ENCODE peak calls at places on chromosomes 16 and 17, in four cellular contexts. A, Q, D and U are unnamed samples.

GRCh38 chr17:65503557-65503956 is 57.9 kb downstream of the AXIN2 start:
- DNase-seq in A (no peak), Q (no peak), D (no peak), U (no peak)

GRCh38 chr17:51029568-51030463 is 90.9 kb downstream of the SPAG9 start:
- DNase-seq in A (no peak), Q (peak), D (no peak), U (no peak)

GRCh38 chr16:65318138-65318537 is 196.3 kb upstream of the CDH11 start:
- DNase-seq in A (no peak), Q (no peak), D (no peak), U (no peak)

GRCh38 chr17:76659928-76660614 is 16.5 kb upstream of the ST6GALNAC1 start:
- DNase-seq in A (no peak), Q (peak), D (peak), U (no peak)

GRCh38 chr16:86567701-86568571 is 1.3 kb downstream of the FOXC2 start:
- DNase-seq in A (peak), Q (peak), D (no peak), U (no peak)

GRCh38 chr17:35129154-35129972 is 7.9 kb downstream of the FNDC8 start:
- DNase-seq in A (no peak), Q (peak), D (no peak), U (no peak)

GRCh38 chr16:86444274-86445060 is 65.9 kb upstream of the FOXF1 start:
- DNase-seq in A (no peak), Q (no peak), D (no peak), U (no peak)

GRCh38 chr17:46949291-46950174 is 26.6 kb downstream of the GOSR2 start:
- DNase-seq in A (no peak), Q (no peak), D (peak), U (no peak)

DNA sequence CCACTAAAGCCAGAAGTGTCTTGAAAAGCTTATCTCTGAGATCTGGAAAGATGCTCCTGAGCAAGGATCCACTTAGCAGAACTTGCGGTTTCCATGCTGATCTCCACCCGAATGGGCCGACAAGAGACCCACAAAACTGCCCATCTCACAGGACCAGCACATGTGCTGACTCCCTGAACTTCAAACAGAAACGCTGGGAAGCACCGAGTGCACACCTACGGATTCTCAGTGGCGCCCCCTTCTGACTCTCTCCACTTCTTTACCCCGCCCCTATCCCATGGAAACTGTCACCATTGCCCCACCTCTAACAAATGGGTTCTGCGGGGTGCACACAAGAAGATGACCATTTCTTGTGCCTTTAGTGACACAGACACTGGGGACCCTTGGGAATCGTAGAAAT is 21.4 kb downstream of the CDRT4 start:
- DNase-seq in A (no peak), Q (no peak), D (no peak), U (no peak)
- TF ChIP-seq CTCF in A (no peak), Q (no peak), D (no peak), U (no peak)

DNA sequence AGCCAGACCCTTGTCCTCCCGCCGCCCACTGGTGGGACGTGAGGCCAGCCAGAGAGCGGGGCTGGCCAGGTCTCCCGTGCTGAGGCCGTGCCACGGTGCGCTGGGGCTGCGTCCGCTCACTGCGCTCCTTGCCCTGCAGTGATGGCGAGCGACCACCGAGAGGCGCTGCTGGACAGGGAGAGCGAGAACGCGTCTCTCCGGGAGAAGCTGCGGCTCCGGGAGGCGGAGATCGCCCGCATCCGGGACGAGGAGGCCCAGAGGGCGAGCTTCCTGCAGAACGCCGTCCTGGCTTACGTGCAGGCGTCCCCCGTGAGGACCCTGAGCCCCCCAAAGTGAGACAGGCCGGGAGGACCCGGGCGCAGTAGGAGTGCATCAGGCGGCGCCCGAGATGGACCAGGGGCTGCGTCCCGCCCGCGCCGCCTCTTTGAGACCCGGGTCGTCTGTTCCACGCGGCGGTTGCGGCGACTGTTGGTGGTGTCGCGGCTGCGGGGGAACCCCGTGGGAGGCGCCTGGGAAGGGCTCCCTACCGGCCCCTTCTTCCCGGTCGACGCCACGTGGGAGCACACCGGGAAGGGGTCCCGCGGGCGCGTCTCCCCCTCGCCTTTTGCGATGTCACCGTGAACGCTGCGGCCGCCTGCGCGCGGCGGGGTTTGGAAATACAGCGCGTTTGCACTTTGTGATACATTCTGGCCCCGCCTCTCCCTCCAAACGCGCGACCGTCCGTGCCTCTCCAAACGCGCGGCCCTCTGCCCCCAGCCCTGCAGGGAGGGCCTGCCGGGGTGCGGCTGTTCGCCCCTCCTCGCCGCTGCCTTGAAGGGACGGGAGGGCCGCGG is 792 bp upstream of the RAC3 start:
- DNase-seq in A (peak), Q (peak), D (peak), U (peak)
- TF ChIP-seq CTCF in A (peak), Q (peak), D (peak), U (peak)

GRCh38 chr16:58339452-58339938 is 44.7 kb upstream of the PRSS54 start:
- DNase-seq in A (no peak), Q (no peak), D (no peak), U (no peak)
- TF ChIP-seq CTCF in A (peak), Q (peak), D (no peak), U (peak)

GRCh38 chr16:14015948-14016347 is 55.2 kb upstream of the MRTFB start:
- DNase-seq in A (no peak), Q (peak), D (peak), U (peak)
- TF ChIP-seq CTCF in A (peak), Q (peak), D (no peak), U (peak)

GRCh38 chr17:33501185-33501584 is 208.1 kb upstream of the ASIC2 start:
- DNase-seq in A (no peak), Q (no peak), D (no peak), U (no peak)
- TF ChIP-seq CTCF in A (no peak), Q (no peak), D (no peak), U (no peak)

GRCh38 chr17:62064029-62064790 is 868 bp downstream of the MED13 start:
- DNase-seq in A (no peak), Q (peak), D (peak), U (no peak)

GRCh38 chr17:62064791-62065563 is at the start of gene MED13:
- DNase-seq in A (peak), Q (peak), D (peak), U (no peak)

GRCh38 chr17:62070900-62071299 is 5.8 kb upstream of the MED13 start:
- DNase-seq in A (no peak), Q (no peak), D (no peak), U (no peak)

GRCh38 chr17:62065611-62066468 is 762 bp upstream of the MED13 start:
- DNase-seq in A (peak), Q (peak), D (peak), U (peak)

GRCh38 chr17:62067165-62068145 is 2.4 kb upstream of the MED13 start:
- DNase-seq in A (no peak), Q (no peak), D (no peak), U (no peak)
- TF ChIP-seq CTCF in A (no peak), Q (no peak), D (no peak), U (no peak)

DNA sequence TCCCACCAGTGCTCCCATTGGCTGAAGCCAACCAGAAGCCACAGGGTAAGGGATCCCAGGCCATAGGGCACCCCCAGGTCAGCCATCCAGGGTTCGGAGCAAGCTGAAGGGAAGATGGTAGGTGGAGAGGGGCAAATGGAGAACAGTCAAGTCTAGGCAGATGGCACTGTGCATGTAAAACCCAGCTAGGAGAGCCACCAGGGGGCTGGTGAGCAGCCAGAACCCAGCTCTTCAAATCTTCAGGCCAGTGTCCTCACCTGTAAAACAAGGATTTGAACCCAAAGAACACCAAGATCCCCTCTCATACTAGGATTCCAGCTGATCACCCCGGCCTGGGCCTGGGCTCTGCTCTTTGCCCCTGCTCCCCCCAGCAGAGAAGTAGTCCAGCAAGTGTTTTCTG is 43.5 kb downstream of the GINS3 start:
- DNase-seq in A (no peak), Q (no peak), D (no peak), U (no peak)
- TF ChIP-seq CTCF in A (peak), Q (no peak), D (no peak), U (no peak)